ENCODE peak calls at places on chromosomes 6 and 20, in eight cellular contexts. K, O, H, F, A, N, I and Z are unnamed samples.

GRCh38 chr6:56708810-56709597 is 66.3 kb upstream of the DST start:
- DNase-seq in I (peak), A (peak), H (no peak), F (peak), N (peak), O (peak), K (peak), Z (no peak)

GRCh38 chr20:52984451-52984810 is 12.3 kb downstream of the TSHZ2 start:
- DNase-seq in A (no peak), H (no peak), I (no peak), O (no peak), N (no peak), K (no peak), F (no peak), Z (no peak)

GRCh38 chr6:15521516-15521915 is 141.3 kb downstream of the DTNBP1 start:
- DNase-seq in K (no peak), O (no peak), F (no peak), I (no peak), H (no peak), A (no peak), N (no peak), Z (no peak)

GRCh38 chr20:6485376-6485775 is 282.1 kb upstream of the BMP2 start:
- DNase-seq in F (no peak), H (no peak), A (no peak), O (no peak), I (no peak), N (peak), K (no peak), Z (no peak)

GRCh38 chr6:67870321-67870720 is 764.8 kb upstream of the ADGRB3 start:
- DNase-seq in O (no peak), F (no peak), N (no peak), K (no peak), I (no peak), A (no peak), H (no peak), Z (no peak)

GRCh38 chr6:85458184-85458583 is 8.3 kb downstream of the NT5E start:
- DNase-seq in N (no peak), F (no peak), O (no peak), K (no peak), A (no peak), H (no peak), I (no peak), Z (no peak)

GRCh38 chr20:362271-363254 is 15.7 kb downstream of the NRSN2 start:
- DNase-seq in F (peak), I (peak), N (peak), A (no peak), H (no peak), O (peak), K (peak), Z (no peak)

GRCh38 chr20:37189617-37190016 is 10.3 kb upstream of the MROH8 start:
- DNase-seq in K (no peak), I (no peak), H (no peak), O (no peak), F (no peak), N (no peak), A (no peak), Z (no peak)

GRCh38 chr6:108862479-108863191 is 14.4 kb downstream of the ARMC2 start:
- DNase-seq in A (no peak), F (no peak), H (no peak), O (no peak), K (no peak), N (no peak), I (no peak), Z (no peak)

GRCh38 chr20:50482396-50482890 is 27.7 kb upstream of the PTPN1 start:
- DNase-seq in A (no peak), K (no peak), I (no peak), H (no peak), F (no peak), O (no peak), N (no peak), Z (no peak)

GRCh38 chr6:7758456-7758855 is 32.6 kb downstream of the BMP6 start:
- DNase-seq in F (peak), N (no peak), O (no peak), K (no peak), H (no peak), I (no peak), A (no peak), Z (no peak)

GRCh38 chr6:16660157-16660497 is 101.1 kb downstream of the ATXN1 start:
- DNase-seq in H (no peak), F (no peak), A (no peak), K (no peak), N (no peak), I (no peak), O (no peak), Z (no peak)

GRCh38 chr20:47795214-47795667 is 10.0 kb upstream of the SULF2 start:
- DNase-seq in H (no peak), N (no peak), F (no peak), K (no peak), I (peak), A (no peak), O (no peak), Z (no peak)

GRCh38 chr6:16322666-16323312 is 84.4 kb downstream of the GMPR start:
- DNase-seq in F (no peak), H (peak), I (no peak), O (no peak), A (no peak), N (peak), K (peak), Z (no peak)

GRCh38 chr6:168441434-168442391 is 729 bp downstream of the SMOC2 start:
- DNase-seq in I (no peak), O (no peak), K (peak), H (no peak), N (no peak), F (no peak), A (no peak), Z (peak)

GRCh38 chr6:168427184-168427583 is 13.8 kb upstream of the SMOC2 start:
- DNase-seq in O (no peak), A (no peak), K (no peak), F (no peak), I (no peak), N (no peak), H (no peak), Z (no peak)

GRCh38 chr6:148195511-148195910 is 147.1 kb upstream of the SASH1 start:
- DNase-seq in F (no peak), A (no peak), K (no peak), I (no peak), O (no peak), N (no peak), H (no peak), Z (no peak)

GRCh38 chr6:105799051-105799450 is 287.1 kb upstream of the PRDM1 start:
- DNase-seq in H (no peak), A (no peak), F (no peak), K (no peak), N (no peak), I (no peak), O (peak), Z (no peak)

GRCh38 chr6:28977351-28978136 is 27.6 kb downstream of the ZNF311 start:
- DNase-seq in K (no peak), F (no peak), O (peak), A (no peak), H (no peak), N (no peak), I (no peak), Z (no peak)

GRCh38 chr6:90194371-90194841 is 102.2 kb downstream of the BACH2 start:
- DNase-seq in I (no peak), K (no peak), N (no peak), O (no peak), F (no peak), H (no peak), A (no peak), Z (no peak)